ENCODE peak calls at places on chromosome 19, in four cellular contexts. K is A549, L is HepG2, A is WTC11. P is an unnamed sample.

GRCh38 chr19:42396248-42396541 is 6.1 kb upstream of the CNFN start:
- DNase-seq in L (no peak), K (no peak), A (no peak), P (peak)

GRCh38 chr19:50959731-50960500 is 7.1 kb upstream of the KLK5 start:
- DNase-seq in L (no peak), A (no peak), K (peak), P (no peak)

GRCh38 chr19:17411801-17412200 is 6.4 kb upstream of the BST2 start:
- DNase-seq in A (no peak), K (no peak), L (no peak), P (no peak)

GRCh38 chr19:16608290-16608704 is 19.7 kb downstream of the MED26 start:
- DNase-seq in A (no peak), L (no peak), K (no peak), P (no peak)

GRCh38 chr19:8638078-8638619 is 7.7 kb downstream of the NFILZ start:
- DNase-seq in K (peak), L (peak), A (no peak), P (no peak)

GRCh38 chr19:42216653-42217521 is 590 bp downstream of the DEDD2 start:
- DNase-seq in A (peak), L (peak), K (no peak), P (peak)

GRCh38 chr19:16373539-16373938 is 48.9 kb downstream of the KLF2 start:
- DNase-seq in K (no peak), A (no peak), L (peak), P (no peak)

GRCh38 chr19:17972230-17972629 is 5.3 kb downstream of the KCNN1 start:
- DNase-seq in K (no peak), L (no peak), A (no peak), P (no peak)

GRCh38 chr19:18118420-18119242 is 21.1 kb downstream of the MAST3 start:
- DNase-seq in L (no peak), K (no peak), A (no peak), P (no peak)

GRCh38 chr19:57949296-57949695 is 1.8 kb upstream of the ZNF256 start:
- DNase-seq in A (no peak), K (no peak), L (no peak), P (no peak)

GRCh38 chr19:50676625-50677197 is 27.5 kb downstream of the C19orf81 start:
- DNase-seq in K (no peak), L (no peak), A (no peak), P (no peak)

GRCh38 chr19:17671906-17672305 is 16.2 kb downstream of the UNC13A start:
- DNase-seq in L (peak), K (peak), A (peak), P (peak)

GRCh38 chr19:55640043-55640576 is 692 bp upstream of the ZNF580 start:
- DNase-seq in L (no peak), K (peak), A (peak), P (peak)

GRCh38 chr19:47225746-47226425 is 5.1 kb downstream of the BBC3 start:
- DNase-seq in K (peak), L (peak), A (peak), P (peak)

GRCh38 chr19:18833849-18834643 is 2.3 kb downstream of the UPF1 start:
- DNase-seq in A (no peak), L (peak), K (no peak), P (peak)

GRCh38 chr19:40193587-40193849 is 2.3 kb downstream of the MAP3K10 start:
- DNase-seq in A (no peak), L (no peak), K (no peak), P (no peak)

GRCh38 chr19:907183-907853 is 5.7 kb downstream of the R3HDM4 start:
- DNase-seq in K (no peak), A (no peak), L (no peak), P (peak)

GRCh38 chr19:46717716-46718143 is 816 bp upstream of the PRKD2 start:
- DNase-seq in A (no peak), L (no peak), K (no peak), P (no peak)

GRCh38 chr19:44907613-44908012 is 2.0 kb downstream of the APOE start:
- DNase-seq in K (no peak), L (no peak), A (no peak), P (no peak)

GRCh38 chr19:28710278-28710677 is 502.7 kb downstream of the UQCRFS1 start:
- DNase-seq in K (peak), A (no peak), L (peak), P (peak)

GRCh38 chr19:47310819-47311218 is 1.2 kb downstream of the C5AR1 start:
- DNase-seq in L (peak), A (no peak), K (peak), P (peak)

GRCh38 chr19:41705393-41706174 is 2.8 kb upstream of the CEACAM5 start:
- DNase-seq in A (peak), K (peak), L (no peak), P (peak)

GRCh38 chr19:7260161-7260560 is 34.1 kb downstream of the INSR start:
- DNase-seq in K (no peak), A (no peak), L (no peak), P (no peak)

GRCh38 chr19:58538257-58539168 is 5.4 kb upstream of the TRIM28 start:
- DNase-seq in A (peak), L (no peak), K (no peak), P (no peak)

GRCh38 chr19:41321600-41322270 is 11.8 kb downstream of the CCDC97 start:
- DNase-seq in A (peak), K (peak), L (peak), P (peak)

DNA sequence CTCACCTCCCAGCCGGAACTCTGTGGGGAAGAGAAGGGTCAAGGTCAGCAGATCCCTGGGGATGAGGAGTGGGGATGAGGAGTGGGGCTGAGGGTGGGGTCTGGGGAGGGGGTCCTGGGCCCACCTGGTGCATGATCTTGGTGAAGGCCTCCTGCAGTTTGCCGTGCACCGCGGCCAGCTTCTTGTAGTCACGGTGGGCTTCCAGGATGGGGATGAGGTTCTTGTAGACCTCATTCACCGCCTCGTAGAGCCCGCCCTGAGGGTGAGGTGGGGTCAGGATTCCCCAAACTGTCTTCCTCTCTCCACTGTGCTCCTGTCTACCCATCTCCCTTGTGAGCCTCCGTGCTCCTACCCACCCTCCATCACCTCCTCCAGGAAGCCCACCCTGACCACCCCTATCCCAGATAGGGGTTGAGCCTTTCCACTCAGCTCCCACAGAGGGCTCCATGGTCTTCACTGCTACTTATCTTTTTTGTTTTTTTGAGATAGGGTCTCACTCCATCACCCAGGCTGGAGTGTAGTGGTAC is 6.8 kb upstream of the KANK2 start:
- DNase-seq in A (no peak), L (no peak), K (no peak), P (no peak)
- TF ChIP-seq HMGXB4 in A (no peak), L (no peak), K (no peak), P (no peak)

DNA sequence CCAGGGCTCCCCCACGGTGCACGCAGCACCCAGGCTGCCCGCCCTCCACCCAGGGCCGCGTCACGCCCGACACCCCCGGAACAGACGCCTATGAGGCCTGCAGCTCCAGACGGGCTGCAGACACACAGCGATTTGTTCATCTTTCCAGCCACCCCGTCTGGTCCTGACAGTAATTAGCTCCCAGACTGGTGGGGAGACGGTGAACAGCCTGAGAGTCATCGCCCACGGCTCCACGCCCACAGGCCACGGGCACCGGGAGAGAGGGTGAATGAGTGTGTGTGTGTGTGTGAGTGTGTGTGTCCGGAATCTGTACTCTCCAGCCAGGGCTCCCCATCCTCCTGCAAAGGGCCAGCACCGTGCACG is 18.1 kb downstream of the GADD45B start:
- DNase-seq in L (no peak), K (peak), A (no peak), P (no peak)
- TF ChIP-seq HMGXB4 in L (no peak), K (no peak), A (no peak), P (no peak)

GRCh38 chr19:33686246-33686645 is 64.5 kb downstream of the CHST8 start:
- DNase-seq in L (no peak), A (no peak), K (no peak), P (no peak)
- TF ChIP-seq HMGXB4 in L (no peak), A (no peak), K (no peak), P (no peak)

GRCh38 chr19:31534231-31534630 is 185.0 kb upstream of the TSHZ3 start:
- DNase-seq in L (no peak), A (no peak), K (no peak), P (no peak)

GRCh38 chr19:31531326-31531725 is 182.1 kb upstream of the TSHZ3 start:
- DNase-seq in K (no peak), L (no peak), A (no peak), P (no peak)

GRCh38 chr19:31532034-31532433 is 182.8 kb upstream of the TSHZ3 start:
- DNase-seq in K (no peak), L (no peak), A (no peak), P (no peak)

GRCh38 chr19:31534786-31535185 is 185.6 kb upstream of the TSHZ3 start:
- DNase-seq in A (no peak), L (no peak), K (no peak), P (no peak)

GRCh38 chr19:31533114-31533513 is 183.9 kb upstream of the TSHZ3 start:
- DNase-seq in A (no peak), K (no peak), L (no peak), P (no peak)
- TF ChIP-seq HMGXB4 in A (no peak), K (no peak), L (no peak), P (no peak)

GRCh38 chr19:35545855-35546381 is 492 bp downstream of the TMEM147 start:
- DNase-seq in L (no peak), A (peak), K (peak), P (peak)
- TF ChIP-seq HMGXB4 in L (no peak), A (no peak), K (peak), P (no peak)

GRCh38 chr19:4636761-4637160 is 2.6 kb upstream of the TNFAIP8L1 start:
- DNase-seq in A (no peak), L (no peak), K (no peak), P (no peak)

GRCh38 chr19:4638828-4639530 is at the start of gene TNFAIP8L1:
- DNase-seq in L (peak), K (peak), A (peak), P (peak)

GRCh38 chr19:4638330-4638729 is 986 bp upstream of the TNFAIP8L1 start:
- DNase-seq in A (no peak), K (no peak), L (no peak), P (no peak)

GRCh38 chr19:4635763-4636135 is 3.6 kb upstream of the TNFAIP8L1 start:
- DNase-seq in A (no peak), L (no peak), K (no peak), P (no peak)

DNA sequence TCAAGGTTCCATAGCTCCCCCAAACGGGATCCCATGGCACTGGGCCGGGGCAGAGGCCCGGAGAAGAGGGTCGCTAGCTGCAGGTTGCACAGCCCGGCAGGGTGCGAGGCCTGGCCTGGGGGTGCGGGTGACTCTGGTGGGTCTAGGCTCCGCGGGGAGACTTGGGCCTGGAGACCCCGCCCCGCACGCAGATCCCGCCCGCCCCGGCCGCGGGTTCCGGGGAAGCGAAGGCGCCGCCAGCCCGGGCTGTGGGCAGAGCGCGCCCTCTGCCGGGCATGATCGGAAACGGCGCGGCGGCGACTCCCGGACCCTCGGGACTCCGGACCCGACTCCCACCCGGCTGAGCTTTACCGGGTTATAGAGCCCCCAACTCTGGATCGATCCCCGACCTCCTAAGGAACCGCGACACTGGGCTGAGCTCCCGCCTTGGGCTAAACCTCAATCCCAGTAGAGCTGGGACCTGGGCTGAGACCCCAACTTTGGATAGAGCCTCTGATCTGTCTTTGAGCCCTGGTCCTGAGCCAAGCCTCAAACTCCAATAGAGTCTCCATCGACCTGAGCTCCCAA is 3.1 kb upstream of the TNFAIP8L1 start:
- DNase-seq in L (no peak), A (peak), K (peak), P (peak)
- TF ChIP-seq HMGXB4 in L (peak), A (peak), K (no peak), P (no peak)

GRCh38 chr19:13576726-13577125 is 70.4 kb upstream of the CACNA1A start:
- DNase-seq in A (no peak), K (no peak), L (no peak), P (no peak)

GRCh38 chr19:13574933-13575332 is 68.7 kb upstream of the CACNA1A start:
- DNase-seq in K (peak), A (peak), L (peak), P (peak)

GRCh38 chr19:13573268-13573667 is 67.0 kb upstream of the CACNA1A start:
- DNase-seq in L (no peak), A (peak), K (no peak), P (no peak)
- TF ChIP-seq HMGXB4 in L (no peak), A (no peak), K (no peak), P (no peak)

P was measured in K562.